ENCODE peak calls at places on chromosomes 6 and 20, in five cellular contexts. One of them, this sample, is unnamed.

GRCh38 chr20:61636531-61637116 is 384.6 kb downstream of the CDH4 start:
- DNase-seq in CD4-positive, CD25-positive, alpha-beta regulatory T cell: no peak
- DNase-seq in effector memory CD8-positive, alpha-beta T cell: no peak
- DNase-seq in Peyer's patch: no peak
- DNase-seq in iPS DF 6.9: no peak
- DNase-seq in this sample: no peak

GRCh38 chr20:37236462-37236861 is 25.2 kb downstream of the GHRH start:
- DNase-seq in CD4-positive, CD25-positive, alpha-beta regulatory T cell: no peak
- DNase-seq in Peyer's patch: no peak
- DNase-seq in effector memory CD8-positive, alpha-beta T cell: no peak
- DNase-seq in iPS DF 6.9: no peak
- DNase-seq in this sample: no peak

GRCh38 chr20:15241696-15242095 is 904.3 kb upstream of the FLRT3 start:
- DNase-seq in effector memory CD8-positive, alpha-beta T cell: no peak
- DNase-seq in CD4-positive, CD25-positive, alpha-beta regulatory T cell: no peak
- DNase-seq in Peyer's patch: no peak
- DNase-seq in iPS DF 6.9: no peak
- DNase-seq in this sample: no peak

GRCh38 chr6:166058064-166058739 is 109.4 kb downstream of the TBXT start:
- DNase-seq in Peyer's patch: no peak
- DNase-seq in CD4-positive, CD25-positive, alpha-beta regulatory T cell: no peak
- DNase-seq in iPS DF 6.9: no peak
- DNase-seq in effector memory CD8-positive, alpha-beta T cell: no peak
- DNase-seq in this sample: no peak

GRCh38 chr6:169171951-169172350 is 81.7 kb downstream of the THBS2 start:
- DNase-seq in Peyer's patch: no peak
- DNase-seq in iPS DF 6.9: no peak
- DNase-seq in CD4-positive, CD25-positive, alpha-beta regulatory T cell: no peak
- DNase-seq in effector memory CD8-positive, alpha-beta T cell: no peak
- DNase-seq in this sample: no peak

GRCh38 chr20:24337074-24337473 is 132.4 kb upstream of the SYNDIG1 start:
- DNase-seq in iPS DF 6.9: no peak
- DNase-seq in effector memory CD8-positive, alpha-beta T cell: no peak
- DNase-seq in Peyer's patch: no peak
- DNase-seq in CD4-positive, CD25-positive, alpha-beta regulatory T cell: no peak
- DNase-seq in this sample: no peak

GRCh38 chr6:26556263-26557070 is 18.3 kb downstream of the HMGN4 start:
- DNase-seq in Peyer's patch: no peak
- DNase-seq in effector memory CD8-positive, alpha-beta T cell: peak; percentile 25
- DNase-seq in iPS DF 6.9: no peak
- DNase-seq in CD4-positive, CD25-positive, alpha-beta regulatory T cell: no peak
- DNase-seq in this sample: no peak

GRCh38 chr20:10513931-10514575 is 78.9 kb downstream of the SLX4IP start:
- DNase-seq in CD4-positive, CD25-positive, alpha-beta regulatory T cell: no peak
- DNase-seq in effector memory CD8-positive, alpha-beta T cell: no peak
- DNase-seq in Peyer's patch: no peak
- DNase-seq in iPS DF 6.9: no peak
- DNase-seq in this sample: no peak

GRCh38 chr6:111989743-111990142 is 64.2 kb upstream of the CCN6 start:
- DNase-seq in iPS DF 6.9: no peak
- DNase-seq in effector memory CD8-positive, alpha-beta T cell: peak; percentile 24
- DNase-seq in Peyer's patch: peak; percentile 33
- DNase-seq in CD4-positive, CD25-positive, alpha-beta regulatory T cell: no peak
- DNase-seq in this sample: no peak

GRCh38 chr6:168276576-168277273 is 42.9 kb downstream of the DACT2 start:
- DNase-seq in iPS DF 6.9: no peak
- DNase-seq in Peyer's patch: no peak
- DNase-seq in effector memory CD8-positive, alpha-beta T cell: no peak
- DNase-seq in CD4-positive, CD25-positive, alpha-beta regulatory T cell: no peak
- DNase-seq in this sample: no peak

GRCh38 chr6:43671801-43672690 is 15.5 kb downstream of the MRPS18A start:
- DNase-seq in effector memory CD8-positive, alpha-beta T cell: no peak
- DNase-seq in CD4-positive, CD25-positive, alpha-beta regulatory T cell: no peak
- DNase-seq in iPS DF 6.9: no peak
- DNase-seq in Peyer's patch: no peak
- DNase-seq in this sample: no peak

GRCh38 chr6:127854009-127854408 is 46.8 kb downstream of the THEMIS start:
- DNase-seq in effector memory CD8-positive, alpha-beta T cell: no peak
- DNase-seq in iPS DF 6.9: no peak
- DNase-seq in CD4-positive, CD25-positive, alpha-beta regulatory T cell: no peak
- DNase-seq in Peyer's patch: no peak
- DNase-seq in this sample: no peak

GRCh38 chr6:75201076-75201475 is 4.8 kb downstream of the COL12A1 start:
- DNase-seq in CD4-positive, CD25-positive, alpha-beta regulatory T cell: no peak
- DNase-seq in Peyer's patch: no peak
- DNase-seq in effector memory CD8-positive, alpha-beta T cell: no peak
- DNase-seq in iPS DF 6.9: no peak
- DNase-seq in this sample: no peak

GRCh38 chr6:35230950-35231349 is 17.2 kb downstream of the SCUBE3 start:
- DNase-seq in CD4-positive, CD25-positive, alpha-beta regulatory T cell: no peak
- DNase-seq in iPS DF 6.9: no peak
- DNase-seq in Peyer's patch: no peak
- DNase-seq in effector memory CD8-positive, alpha-beta T cell: no peak
- DNase-seq in this sample: no peak

GRCh38 chr6:37052027-37052628 is 46.7 kb downstream of the FGD2 start:
- DNase-seq in iPS DF 6.9: no peak
- DNase-seq in CD4-positive, CD25-positive, alpha-beta regulatory T cell: no peak
- DNase-seq in Peyer's patch: no peak
- DNase-seq in effector memory CD8-positive, alpha-beta T cell: no peak
- DNase-seq in this sample: no peak

GRCh38 chr20:58523916-58524315 is 8.7 kb upstream of the APCDD1L start:
- DNase-seq in CD4-positive, CD25-positive, alpha-beta regulatory T cell: no peak
- DNase-seq in iPS DF 6.9: no peak
- DNase-seq in effector memory CD8-positive, alpha-beta T cell: no peak
- DNase-seq in Peyer's patch: no peak
- DNase-seq in this sample: no peak

GRCh38 chr20:44176833-44177533 is 10.0 kb downstream of the JPH2 start:
- DNase-seq in iPS DF 6.9: no peak
- DNase-seq in Peyer's patch: no peak
- DNase-seq in CD4-positive, CD25-positive, alpha-beta regulatory T cell: no peak
- DNase-seq in effector memory CD8-positive, alpha-beta T cell: no peak
- DNase-seq in this sample: no peak

GRCh38 chr6:80182291-80182690 is 75.8 kb downstream of the BCKDHB start:
- DNase-seq in iPS DF 6.9: no peak
- DNase-seq in CD4-positive, CD25-positive, alpha-beta regulatory T cell: no peak
- DNase-seq in Peyer's patch: no peak
- DNase-seq in effector memory CD8-positive, alpha-beta T cell: no peak
- DNase-seq in this sample: no peak